ENCODE peak calls at places on chromosomes 6 and 20, in five cellular contexts. K, S, L, N and G are unnamed samples.

GRCh38 chr20:46520976-46521579 is 7.7 kb upstream of the ZNF334 start:
- DNase-seq in K (peak), S (peak), N (peak), L (peak), G (peak)

GRCh38 chr20:50467618-50468373 is 42.4 kb upstream of the PTPN1 start:
- DNase-seq in L (no peak), K (no peak), S (peak), N (no peak), G (no peak)

GRCh38 chr6:154611847-154612246 is 101.4 kb upstream of the CNKSR3 start:
- DNase-seq in N (no peak), K (no peak), L (no peak), S (no peak), G (no peak)

GRCh38 chr6:19697744-19698290 is 139.4 kb upstream of the ID4 start:
- DNase-seq in S (no peak), N (no peak), L (no peak), K (no peak), G (no peak)

GRCh38 chr20:4962257-4962855 is 39.0 kb downstream of the SLC23A2 start:
- DNase-seq in L (no peak), N (no peak), K (peak), S (no peak), G (no peak)

GRCh38 chr20:19971121-19971520 is 46.0 kb upstream of the NAA20 start:
- DNase-seq in S (no peak), N (no peak), L (no peak), K (no peak), G (no peak)

GRCh38 chr20:1313236-1313964 is 15.5 kb downstream of the SDCBP2 start:
- DNase-seq in S (peak), N (peak), K (peak), L (no peak), G (peak)

GRCh38 chr6:37628611-37629320 is 68.9 kb downstream of the MDGA1 start:
- DNase-seq in N (no peak), K (no peak), L (peak), S (no peak), G (no peak)

GRCh38 chr20:33051333-33051732 is 2.4 kb upstream of the BPIFB3 start:
- DNase-seq in S (no peak), N (no peak), L (no peak), K (no peak), G (no peak)

GRCh38 chr6:79438015-79438414 is 99.2 kb downstream of the LCA5 start:
- DNase-seq in N (no peak), K (no peak), L (no peak), S (no peak), G (no peak)

GRCh38 chr20:46607191-46607848 is 43.9 kb downstream of the SLC13A3 start:
- DNase-seq in S (no peak), L (no peak), K (no peak), N (no peak), G (peak)